ENCODE peak calls at places on chromosomes 7 and 10, in six cellular contexts. G, C, W, Q, Y and I are unnamed samples.
A peak's percentile ranks its signal among the peaks of the same experiment; 100 is the strongest.

GRCh38 chr10:116848032-116848911 is 1.0 kb upstream of the ENO4 start:
- DNase-seq in G (no peak), Y (no peak), Q (peak; percentile 24), W (peak; percentile 42), C (peak; percentile 26), I (peak; percentile 9)

GRCh38 chr10:120188950-120189349 is 268.1 kb upstream of the PLPP4 start:
- DNase-seq in Q (no peak), G (no peak), Y (no peak), C (no peak), W (no peak), I (no peak)

GRCh38 chr7:43572516-43573049 is 10.3 kb upstream of the STK17A start:
- DNase-seq in C (no peak), Q (no peak), G (peak; percentile 69), Y (no peak), W (no peak), I (peak; percentile 99)

GRCh38 chr7:92698237-92698841 is 108.1 kb upstream of the FAM133B start:
- DNase-seq in C (no peak), W (no peak), G (no peak), Q (peak; percentile 46), Y (no peak), I (no peak)

GRCh38 chr10:37667736-37668135 is 189.7 kb downstream of the ZNF248 start:
- DNase-seq in C (no peak), W (no peak), Y (no peak), Q (no peak), G (no peak), I (peak; percentile 87)

GRCh38 chr7:29115753-29116152 is 30.6 kb downstream of the CPVL start:
- DNase-seq in Q (no peak), Y (no peak), G (no peak), W (no peak), C (no peak), I (no peak)

GRCh38 chr10:114095676-114096331 is 52.1 kb downstream of the ADRB1 start:
- DNase-seq in Y (no peak), G (no peak), C (no peak), Q (no peak), W (no peak), I (peak; percentile 78)

GRCh38 chr7:151808296-151809155 is 68.4 kb downstream of the PRKAG2 start:
- DNase-seq in G (no peak), Q (peak; percentile 88), C (no peak), Y (no peak), W (no peak), I (no peak)